ENCODE peak calls at places on chromosomes 2 and 18, in five cellular contexts. One of them, this sample, is unnamed.

GRCh38 chr2:100619951-100620350 is 57.2 kb downstream of the PDCL3 start:
- DNase-seq in ovary: no peak
- DNase-seq in pancreas: no peak
- DNase-seq in endodermal cell: no peak
- DNase-seq in neural progenitor cell: no peak
- DNase-seq in this sample: no peak

GRCh38 chr2:183229386-183229785 is 105.1 kb downstream of the NUP35 start:
- DNase-seq in ovary: no peak
- DNase-seq in pancreas: no peak
- DNase-seq in endodermal cell: no peak
- DNase-seq in neural progenitor cell: no peak
- DNase-seq in this sample: no peak

GRCh38 chr2:63051795-63052333 is 1.2 kb downstream of the OTX1 start:
- DNase-seq in ovary: no peak
- DNase-seq in pancreas: peak
- DNase-seq in endodermal cell: peak
- DNase-seq in neural progenitor cell: peak
- DNase-seq in this sample: peak

GRCh38 chr2:2843969-2844548 is 513.0 kb upstream of the MYT1L start:
- DNase-seq in ovary: no peak
- DNase-seq in pancreas: no peak
- DNase-seq in endodermal cell: peak
- DNase-seq in neural progenitor cell: no peak
- DNase-seq in this sample: peak

GRCh38 chr2:137333386-137333972 is 568.1 kb downstream of the THSD7B start:
- DNase-seq in ovary: no peak
- DNase-seq in pancreas: no peak
- DNase-seq in endodermal cell: no peak
- DNase-seq in neural progenitor cell: no peak
- DNase-seq in this sample: no peak

GRCh38 chr2:58899692-58900091 is 658.6 kb upstream of the FANCL start:
- DNase-seq in ovary: no peak
- DNase-seq in pancreas: no peak
- DNase-seq in endodermal cell: no peak
- DNase-seq in neural progenitor cell: no peak
- DNase-seq in this sample: no peak

GRCh38 chr2:30436859-30437435 is 10.1 kb upstream of the LCLAT1 start:
- DNase-seq in ovary: no peak
- DNase-seq in pancreas: no peak
- DNase-seq in endodermal cell: no peak
- DNase-seq in neural progenitor cell: no peak
- DNase-seq in this sample: no peak

GRCh38 chr2:75592028-75592427 is 31.3 kb upstream of the EVA1A start:
- DNase-seq in ovary: no peak
- DNase-seq in pancreas: no peak
- DNase-seq in endodermal cell: no peak
- DNase-seq in neural progenitor cell: no peak
- DNase-seq in this sample: no peak

GRCh38 chr2:170212625-170213280 is 34.8 kb downstream of the MYO3B start:
- DNase-seq in ovary: no peak
- DNase-seq in pancreas: no peak
- DNase-seq in endodermal cell: peak
- DNase-seq in neural progenitor cell: no peak
- DNase-seq in this sample: no peak

GRCh38 chr2:97699765-97700444 is 13.5 kb upstream of the ZAP70 start:
- DNase-seq in ovary: no peak
- DNase-seq in pancreas: peak
- DNase-seq in endodermal cell: peak
- DNase-seq in neural progenitor cell: peak
- DNase-seq in this sample: peak

GRCh38 chr2:10048501-10049171 is 5.3 kb downstream of the KLF11 start:
- DNase-seq in ovary: no peak
- DNase-seq in pancreas: peak
- DNase-seq in endodermal cell: peak
- DNase-seq in neural progenitor cell: peak
- DNase-seq in this sample: no peak

GRCh38 chr2:113157108-113157896 is 16.5 kb upstream of the PSD4 start:
- DNase-seq in ovary: no peak
- DNase-seq in pancreas: peak
- DNase-seq in endodermal cell: peak
- DNase-seq in neural progenitor cell: peak
- DNase-seq in this sample: peak

GRCh38 chr2:122808286-122808969 is 1053.0 kb downstream of the TSN start:
- DNase-seq in ovary: no peak
- DNase-seq in pancreas: no peak
- DNase-seq in endodermal cell: no peak
- DNase-seq in neural progenitor cell: no peak
- DNase-seq in this sample: no peak

GRCh38 chr2:214772443-214773034 is 36.9 kb downstream of the BARD1 start:
- DNase-seq in ovary: no peak
- DNase-seq in pancreas: no peak
- DNase-seq in endodermal cell: no peak
- DNase-seq in neural progenitor cell: no peak
- DNase-seq in this sample: no peak

GRCh38 chr18:69239849-69240248 is 160.8 kb upstream of the DOK6 start:
- DNase-seq in ovary: no peak
- DNase-seq in pancreas: no peak
- DNase-seq in endodermal cell: no peak
- DNase-seq in neural progenitor cell: no peak
- DNase-seq in this sample: no peak

GRCh38 chr2:167729911-167730310 is 517.5 kb downstream of the STK39 start:
- DNase-seq in ovary: no peak
- DNase-seq in pancreas: no peak
- DNase-seq in endodermal cell: no peak
- DNase-seq in neural progenitor cell: no peak
- DNase-seq in this sample: no peak

GRCh38 chr2:239346676-239347075 is 54.1 kb downstream of the HDAC4 start:
- DNase-seq in ovary: no peak
- DNase-seq in pancreas: no peak
- DNase-seq in endodermal cell: no peak
- DNase-seq in neural progenitor cell: no peak
- DNase-seq in this sample: no peak

GRCh38 chr2:223046470-223047053 is 5.4 kb upstream of the KCNE4 start:
- DNase-seq in ovary: no peak
- DNase-seq in pancreas: no peak
- DNase-seq in endodermal cell: no peak
- DNase-seq in neural progenitor cell: no peak
- DNase-seq in this sample: no peak

GRCh38 chr2:26691881-26692813 is at the start of gene KCNK3:
- DNase-seq in ovary: peak
- DNase-seq in pancreas: peak
- DNase-seq in endodermal cell: peak
- DNase-seq in neural progenitor cell: peak
- DNase-seq in this sample: peak

GRCh38 chr2:74778381-74779371 is 55.3 kb upstream of the HK2 start:
- DNase-seq in ovary: no peak
- DNase-seq in pancreas: no peak
- DNase-seq in endodermal cell: peak
- DNase-seq in neural progenitor cell: peak
- DNase-seq in this sample: peak

GRCh38 chr2:173898178-173898668 is 67.0 kb downstream of the SP3 start:
- DNase-seq in ovary: no peak
- DNase-seq in pancreas: no peak
- DNase-seq in endodermal cell: no peak
- DNase-seq in neural progenitor cell: no peak
- DNase-seq in this sample: no peak

GRCh38 chr2:240192661-240193060 is 52.2 kb upstream of the OTOS start:
- DNase-seq in ovary: no peak
- DNase-seq in pancreas: no peak
- DNase-seq in endodermal cell: no peak
- DNase-seq in neural progenitor cell: no peak
- DNase-seq in this sample: no peak

GRCh38 chr2:120885749-120886148 is 150.1 kb downstream of the GLI2 start:
- DNase-seq in ovary: no peak
- DNase-seq in pancreas: no peak
- DNase-seq in endodermal cell: no peak
- DNase-seq in neural progenitor cell: no peak
- DNase-seq in this sample: no peak

GRCh38 chr2:81974216-81974615 is 1669.7 kb upstream of the LRRTM1 start:
- DNase-seq in ovary: no peak
- DNase-seq in pancreas: no peak
- DNase-seq in endodermal cell: no peak
- DNase-seq in neural progenitor cell: no peak
- DNase-seq in this sample: no peak

GRCh38 chr2:150491943-150492342 is 4.5 kb upstream of the RND3 start:
- DNase-seq in ovary: no peak
- DNase-seq in pancreas: no peak
- DNase-seq in endodermal cell: no peak
- DNase-seq in neural progenitor cell: no peak
- DNase-seq in this sample: no peak

GRCh38 chr18:55862693-55863485 is 274.9 kb upstream of the TCF4 start:
- DNase-seq in ovary: no peak
- DNase-seq in pancreas: no peak
- DNase-seq in endodermal cell: peak
- DNase-seq in neural progenitor cell: peak
- DNase-seq in this sample: no peak

GRCh38 chr2:123500346-123500745 is 524.7 kb upstream of the CNTNAP5 start:
- DNase-seq in ovary: no peak
- DNase-seq in pancreas: no peak
- DNase-seq in endodermal cell: no peak
- DNase-seq in neural progenitor cell: no peak
- DNase-seq in this sample: no peak

GRCh38 chr2:215535726-215536125 is 99.9 kb upstream of the FN1 start:
- DNase-seq in ovary: no peak
- DNase-seq in pancreas: no peak
- DNase-seq in endodermal cell: no peak
- DNase-seq in neural progenitor cell: no peak
- DNase-seq in this sample: no peak

GRCh38 chr2:160388464-160389263 is 104.9 kb downstream of the RBMS1 start:
- DNase-seq in ovary: no peak
- DNase-seq in pancreas: no peak
- DNase-seq in endodermal cell: no peak
- DNase-seq in neural progenitor cell: peak
- DNase-seq in this sample: no peak

DNA sequence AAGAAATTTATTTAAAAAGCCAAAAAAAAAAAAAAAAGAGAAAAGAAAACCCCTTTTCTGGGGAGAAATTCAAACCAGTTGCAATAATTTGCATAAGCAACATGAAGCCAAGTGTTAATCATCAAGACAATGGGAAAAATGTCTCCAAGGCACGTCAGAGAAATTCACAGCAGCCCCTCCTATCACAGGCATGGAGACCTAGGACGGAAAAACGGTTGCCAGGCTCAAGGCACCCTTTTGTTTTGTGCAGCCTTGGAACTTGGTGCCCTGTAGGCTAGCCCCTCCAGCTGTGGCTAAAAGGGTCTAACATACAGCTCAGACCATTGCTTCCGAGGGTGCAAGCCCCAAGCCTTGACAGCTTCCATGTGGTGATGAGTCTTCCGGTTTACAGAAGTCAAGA is 509.2 kb upstream of the SOX11 start:
- DNase-seq in ovary: no peak
- DNase-seq in pancreas: no peak
- DNase-seq in endodermal cell: peak
- DNase-seq in neural progenitor cell: no peak
- DNase-seq in this sample: no peak
- TF ChIP-seq CTCF in ovary: no peak
- TF ChIP-seq CTCF in pancreas: no peak
- TF ChIP-seq CTCF in endodermal cell: no peak
- TF ChIP-seq CTCF in neural progenitor cell: no peak
- TF ChIP-seq CTCF in this sample: no peak

GRCh38 chr2:217370391-217370790 is 510.5 kb upstream of the TNP1 start:
- DNase-seq in ovary: no peak
- DNase-seq in pancreas: no peak
- DNase-seq in endodermal cell: no peak
- DNase-seq in neural progenitor cell: no peak
- DNase-seq in this sample: no peak
- TF ChIP-seq CTCF in ovary: no peak
- TF ChIP-seq CTCF in pancreas: no peak
- TF ChIP-seq CTCF in endodermal cell: no peak
- TF ChIP-seq CTCF in neural progenitor cell: no peak
- TF ChIP-seq CTCF in this sample: no peak

DNA sequence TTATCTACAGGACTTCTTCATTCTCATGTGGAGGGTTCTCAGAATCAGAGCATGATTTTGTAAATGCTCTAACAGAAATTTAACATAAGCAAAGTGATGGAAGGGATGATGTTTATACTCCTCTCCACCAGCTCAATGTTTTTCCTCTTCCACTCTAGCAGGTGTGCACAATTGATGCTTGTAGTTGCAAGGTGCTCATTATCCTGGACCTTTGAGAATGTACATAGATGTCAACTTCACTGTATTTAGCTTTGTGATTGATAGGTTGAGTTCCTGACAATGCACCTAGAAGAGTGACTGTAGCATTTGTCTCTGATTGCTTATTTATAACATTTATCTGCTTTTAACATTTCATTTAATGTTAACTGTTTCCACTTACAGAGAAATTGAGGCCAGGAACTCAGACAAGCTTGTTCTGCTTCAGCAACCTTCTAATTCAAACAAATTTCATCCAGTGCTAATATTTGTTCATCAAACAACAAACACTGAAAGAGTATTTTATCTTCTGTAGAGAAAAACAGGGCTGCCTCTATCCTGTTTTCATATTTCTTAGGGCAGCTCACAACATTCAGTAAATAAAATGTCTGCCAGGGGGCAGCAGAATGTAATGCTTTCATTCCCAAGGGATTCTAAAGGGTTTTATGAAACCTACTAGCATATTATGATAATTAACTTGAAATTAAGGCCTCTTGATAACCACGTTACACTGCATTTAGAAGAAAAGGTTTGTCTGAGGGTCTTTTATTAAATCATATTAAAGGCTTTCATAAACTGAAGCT is 127.9 kb upstream of the NOL4 start:
- DNase-seq in ovary: no peak
- DNase-seq in pancreas: no peak
- DNase-seq in endodermal cell: no peak
- DNase-seq in neural progenitor cell: peak
- DNase-seq in this sample: no peak
- TF ChIP-seq CTCF in ovary: no peak
- TF ChIP-seq CTCF in pancreas: no peak
- TF ChIP-seq CTCF in endodermal cell: peak
- TF ChIP-seq CTCF in neural progenitor cell: peak
- TF ChIP-seq CTCF in this sample: no peak

GRCh38 chr2:118186110-118186857 is 98.0 kb downstream of the INSIG2 start:
- DNase-seq in ovary: peak
- DNase-seq in pancreas: peak
- DNase-seq in endodermal cell: peak
- DNase-seq in neural progenitor cell: peak
- DNase-seq in this sample: peak
- TF ChIP-seq CTCF in ovary: no peak
- TF ChIP-seq CTCF in pancreas: no peak
- TF ChIP-seq CTCF in endodermal cell: peak
- TF ChIP-seq CTCF in neural progenitor cell: no peak
- TF ChIP-seq CTCF in this sample: no peak

GRCh38 chr2:54176577-54176976 is 61.2 kb downstream of the ACYP2 start:
- DNase-seq in ovary: no peak
- DNase-seq in pancreas: no peak
- DNase-seq in endodermal cell: peak
- DNase-seq in neural progenitor cell: no peak
- DNase-seq in this sample: peak
- TF ChIP-seq CTCF in ovary: no peak
- TF ChIP-seq CTCF in pancreas: no peak
- TF ChIP-seq CTCF in endodermal cell: peak
- TF ChIP-seq CTCF in neural progenitor cell: peak
- TF ChIP-seq CTCF in this sample: no peak